ENCODE peak calls at places on chromosomes 16 and 17, in ten cellular contexts. G is ovary; J is midbrain; W is CD8-positive, alpha-beta T cell; S is activated naive CD4-positive, alpha-beta T cell treated with anti-CD3 and anti-CD28 coated beads, Interleukin-2, amount 10 ng/mL, durations not matched to agents 7 days and 5 days; K is stimulated activated CD8-positive, alpha-beta memory T cell treated with anti-CD3 and anti-CD28 coated beads, Interleukin-4, amount 100 ng/mL, for 1 hour; O is activated T-helper 1 cell treated with anti-CD3 and anti-CD28 coated beads, Interleukin-12 subunit alpha, Interleukin-12 subunit beta, Interleukin-2, Interleukin-4 antibody, amounts not matched to agents 30 ng/mL and 10 ng/mL and 1 ng/mL, durations not matched to agents 14 hours and 24 hours and 36 hours; H is glomerular endothelial cell; E is NCI-H510A; D is colonic mucosa. T is an unnamed sample.
A peak's percentile ranks its signal among the peaks of the same experiment; 100 is the strongest.

GRCh38 chr17:31112001-31112661 is 17.4 kb downstream of the NF1 start:
- DNase-seq in G (no peak), J (no peak), W (no peak), S (no peak), K (no peak), O (no peak), H (no peak), E (no peak), D (no peak), T (no peak)

GRCh38 chr16:11138769-11139623 is 117.0 kb downstream of the SOCS1 start:
- DNase-seq in G (no peak), J (no peak), W (no peak), S (no peak), K (no peak), O (no peak), H (no peak), E (no peak), D (no peak), T (no peak)

GRCh38 chr16:48558269-48558915 is 51.6 kb downstream of the N4BP1 start:
- DNase-seq in G (no peak), J (peak; percentile 45), W (no peak), S (no peak), K (no peak), O (no peak), H (no peak), E (no peak), D (no peak), T (no peak)

GRCh38 chr17:14116263-14117024 is 47.1 kb downstream of the COX10 start:
- DNase-seq in G (no peak), J (no peak), W (no peak), S (no peak), K (no peak), O (no peak), H (no peak), E (no peak), D (no peak), T (no peak)

GRCh38 chr17:55072910-55073309 is 104.3 kb downstream of the STXBP4 start:
- DNase-seq in G (no peak), J (no peak), W (no peak), S (no peak), K (no peak), O (no peak), H (no peak), E (no peak), D (no peak), T (no peak)

GRCh38 chr16:79170565-79171242 is 429.8 kb downstream of the MAF start:
- DNase-seq in G (peak; percentile 45), J (no peak), W (no peak), S (no peak), K (no peak), O (no peak), H (no peak), E (no peak), D (no peak), T (no peak)

GRCh38 chr16:50188619-50189136 is 35.6 kb downstream of the TENT4B start:
- DNase-seq in G (no peak), J (no peak), W (no peak), S (no peak), K (no peak), O (no peak), H (no peak), E (no peak), D (no peak), T (no peak)

GRCh38 chr17:68497885-68498319 is 14.3 kb upstream of the PRKAR1A start:
- DNase-seq in G (no peak), J (peak; percentile 18), W (no peak), S (no peak), K (no peak), O (no peak), H (no peak), E (no peak), D (peak; percentile 71), T (no peak)

GRCh38 chr17:61587807-61588660 is 3.0 kb downstream of the NACA2 start:
- DNase-seq in G (no peak), J (no peak), W (no peak), S (no peak), K (no peak), O (no peak), H (no peak), E (no peak), D (no peak), T (no peak)

GRCh38 chr16:50519602-50520001 is 28.6 kb upstream of the NKD1 start:
- DNase-seq in G (no peak), J (no peak), W (peak; percentile 9), S (no peak), K (no peak), O (no peak), H (no peak), E (no peak), D (no peak), T (peak; percentile 27)

GRCh38 chr17:35433075-35433894 is 985 bp upstream of the SLFN12 start:
- DNase-seq in G (peak; percentile 83), J (no peak), W (peak; percentile 76), S (peak; percentile 69), K (no peak), O (peak; percentile 44), H (peak; percentile 97), E (no peak), D (peak; percentile 67), T (peak; percentile 84)

GRCh38 chr16:87150359-87151280 is 166.6 kb downstream of the C16orf95 start:
- DNase-seq in G (no peak), J (no peak), W (no peak), S (no peak), K (no peak), O (no peak), H (no peak), E (no peak), D (no peak), T (no peak)

GRCh38 chr16:55557186-55557585 is 9.3 kb upstream of the CAPNS2 start:
- DNase-seq in G (no peak), J (no peak), W (no peak), S (no peak), K (no peak), O (no peak), H (no peak), E (no peak), D (no peak), T (no peak)

GRCh38 chr17:80986816-80987480 is 4.7 kb upstream of the CHMP6 start:
- DNase-seq in G (no peak), J (no peak), W (no peak), S (no peak), K (no peak), O (no peak), H (no peak), E (no peak), D (no peak), T (no peak)

GRCh38 chr17:37047631-37048104 is 98.9 kb downstream of the AATF start:
- DNase-seq in G (peak; percentile 77), J (peak; percentile 90), W (peak; percentile 87), S (peak; percentile 86), K (peak; percentile 57), O (peak; percentile 69), H (peak; percentile 47), E (peak; percentile 72), D (peak; percentile 77), T (peak; percentile 84)

GRCh38 chr17:72413077-72414031 is 292.5 kb downstream of the SOX9 start:
- DNase-seq in G (no peak), J (no peak), W (no peak), S (no peak), K (no peak), O (no peak), H (no peak), E (no peak), D (peak; percentile 53), T (no peak)

GRCh38 chr16:11602321-11602720 is 15.6 kb upstream of the LITAF start:
- DNase-seq in G (no peak), J (no peak), W (no peak), S (no peak), K (no peak), O (no peak), H (no peak), E (peak; percentile 69), D (no peak), T (no peak)

GRCh38 chr16:31350275-31351005 is 4.5 kb upstream of the ITGAX start:
- DNase-seq in G (no peak), J (peak; percentile 31), W (no peak), S (no peak), K (no peak), O (no peak), H (no peak), E (no peak), D (no peak), T (no peak)

T was measured in cardiac septum.